ENCODE peak calls at places on chromosomes 5 and 9, in nine cellular contexts. One of them, this sample, is unnamed.

GRCh38 chr5:109907189-109907588 is 217.5 kb downstream of the MAN2A1 start:
- DNase-seq in right atrium auricular region: no peak
- DNase-seq in SK-N-SH: no peak
- DNase-seq in lower leg skin: no peak
- DNase-seq in astrocyte of the spinal cord: peak; percentile 41
- DNase-seq in PC-9: no peak
- DNase-seq in fibroblast of pulmonary artery: peak; percentile 18
- DNase-seq in GM23338: no peak
- DNase-seq in osteoblast: no peak
- DNase-seq in this sample: no peak

GRCh38 chr9:131394464-131395026 is 659 bp downstream of the PRRC2B start:
- DNase-seq in right atrium auricular region: no peak
- DNase-seq in SK-N-SH: peak; percentile 79
- DNase-seq in lower leg skin: no peak
- DNase-seq in astrocyte of the spinal cord: no peak
- DNase-seq in PC-9: no peak
- DNase-seq in fibroblast of pulmonary artery: peak; percentile 39
- DNase-seq in GM23338: peak; percentile 63
- DNase-seq in osteoblast: peak; percentile 91
- DNase-seq in this sample: no peak

GRCh38 chr5:144812770-144813169 is 642.1 kb downstream of the KCTD16 start:
- DNase-seq in right atrium auricular region: no peak
- DNase-seq in SK-N-SH: no peak
- DNase-seq in lower leg skin: peak; percentile 69
- DNase-seq in astrocyte of the spinal cord: peak; percentile 73
- DNase-seq in PC-9: no peak
- DNase-seq in fibroblast of pulmonary artery: peak; percentile 73
- DNase-seq in GM23338: no peak
- DNase-seq in osteoblast: peak; percentile 81
- DNase-seq in this sample: peak; percentile 94

GRCh38 chr5:94968507-94969095 is 316.3 kb downstream of the MCTP1 start:
- DNase-seq in right atrium auricular region: no peak
- DNase-seq in SK-N-SH: peak; percentile 34
- DNase-seq in lower leg skin: peak; percentile 20
- DNase-seq in astrocyte of the spinal cord: peak; percentile 81
- DNase-seq in PC-9: peak; percentile 66
- DNase-seq in fibroblast of pulmonary artery: peak; percentile 79
- DNase-seq in GM23338: peak; percentile 88
- DNase-seq in osteoblast: peak; percentile 88
- DNase-seq in this sample: peak; percentile 12

GRCh38 chr9:31394040-31394473 is 990.4 kb upstream of the ACO1 start:
- DNase-seq in right atrium auricular region: no peak
- DNase-seq in SK-N-SH: no peak
- DNase-seq in lower leg skin: no peak
- DNase-seq in astrocyte of the spinal cord: peak; percentile 75
- DNase-seq in PC-9: no peak
- DNase-seq in fibroblast of pulmonary artery: peak; percentile 81
- DNase-seq in GM23338: no peak
- DNase-seq in osteoblast: no peak
- DNase-seq in this sample: no peak

GRCh38 chr5:114261989-114262388 is 99.9 kb upstream of the KCNN2 start:
- DNase-seq in right atrium auricular region: no peak
- DNase-seq in SK-N-SH: no peak
- DNase-seq in lower leg skin: no peak
- DNase-seq in astrocyte of the spinal cord: no peak
- DNase-seq in PC-9: no peak
- DNase-seq in fibroblast of pulmonary artery: no peak
- DNase-seq in GM23338: no peak
- DNase-seq in osteoblast: no peak
- DNase-seq in this sample: no peak

GRCh38 chr9:89497181-89497963 is 541 bp downstream of the SEMA4D start:
- DNase-seq in right atrium auricular region: no peak
- DNase-seq in SK-N-SH: peak; percentile 83
- DNase-seq in lower leg skin: no peak
- DNase-seq in astrocyte of the spinal cord: no peak
- DNase-seq in PC-9: no peak
- DNase-seq in fibroblast of pulmonary artery: no peak
- DNase-seq in GM23338: peak; percentile 48
- DNase-seq in osteoblast: no peak
- DNase-seq in this sample: no peak

GRCh38 chr9:116027511-116027910 is 126.1 kb upstream of the PAPPA start:
- DNase-seq in right atrium auricular region: no peak
- DNase-seq in SK-N-SH: no peak
- DNase-seq in lower leg skin: no peak
- DNase-seq in astrocyte of the spinal cord: peak; percentile 62
- DNase-seq in PC-9: no peak
- DNase-seq in fibroblast of pulmonary artery: peak; percentile 91
- DNase-seq in GM23338: no peak
- DNase-seq in osteoblast: no peak
- DNase-seq in this sample: peak; percentile 66

GRCh38 chr9:10875752-10876151 is 262.9 kb upstream of the PTPRD start:
- DNase-seq in right atrium auricular region: no peak
- DNase-seq in SK-N-SH: no peak
- DNase-seq in lower leg skin: no peak
- DNase-seq in astrocyte of the spinal cord: peak; percentile 47
- DNase-seq in PC-9: no peak
- DNase-seq in fibroblast of pulmonary artery: peak; percentile 75
- DNase-seq in GM23338: no peak
- DNase-seq in osteoblast: no peak
- DNase-seq in this sample: no peak

GRCh38 chr5:142225141-142225540 is 99.7 kb downstream of the SPRY4 start:
- DNase-seq in right atrium auricular region: no peak
- DNase-seq in SK-N-SH: no peak
- DNase-seq in lower leg skin: no peak
- DNase-seq in astrocyte of the spinal cord: no peak
- DNase-seq in PC-9: no peak
- DNase-seq in fibroblast of pulmonary artery: no peak
- DNase-seq in GM23338: no peak
- DNase-seq in osteoblast: no peak
- DNase-seq in this sample: no peak

GRCh38 chr5:152077-152476 is 39.2 kb upstream of the LRRC14B start:
- DNase-seq in right atrium auricular region: no peak
- DNase-seq in SK-N-SH: no peak
- DNase-seq in lower leg skin: no peak
- DNase-seq in astrocyte of the spinal cord: no peak
- DNase-seq in PC-9: no peak
- DNase-seq in fibroblast of pulmonary artery: no peak
- DNase-seq in GM23338: no peak
- DNase-seq in osteoblast: no peak
- DNase-seq in this sample: no peak

GRCh38 chr9:88922091-88922490 is 69.2 kb upstream of the S1PR3 start:
- DNase-seq in right atrium auricular region: no peak
- DNase-seq in SK-N-SH: no peak
- DNase-seq in lower leg skin: no peak
- DNase-seq in astrocyte of the spinal cord: no peak
- DNase-seq in PC-9: no peak
- DNase-seq in fibroblast of pulmonary artery: no peak
- DNase-seq in GM23338: no peak
- DNase-seq in osteoblast: no peak
- DNase-seq in this sample: no peak

GRCh38 chr9:112042769-112043168 is 132.3 kb downstream of the SUSD1 start:
- DNase-seq in right atrium auricular region: no peak
- DNase-seq in SK-N-SH: no peak
- DNase-seq in lower leg skin: no peak
- DNase-seq in astrocyte of the spinal cord: no peak
- DNase-seq in PC-9: no peak
- DNase-seq in fibroblast of pulmonary artery: no peak
- DNase-seq in GM23338: no peak
- DNase-seq in osteoblast: no peak
- DNase-seq in this sample: no peak

GRCh38 chr5:158634713-158635112 is 465.0 kb downstream of the EBF1 start:
- DNase-seq in right atrium auricular region: no peak
- DNase-seq in SK-N-SH: no peak
- DNase-seq in lower leg skin: peak; percentile 35
- DNase-seq in astrocyte of the spinal cord: no peak
- DNase-seq in PC-9: no peak
- DNase-seq in fibroblast of pulmonary artery: peak; percentile 16
- DNase-seq in GM23338: no peak
- DNase-seq in osteoblast: no peak
- DNase-seq in this sample: no peak

GRCh38 chr5:59598547-59598874 is 295.0 kb downstream of the PDE4D start:
- DNase-seq in right atrium auricular region: no peak
- DNase-seq in SK-N-SH: no peak
- DNase-seq in lower leg skin: no peak
- DNase-seq in astrocyte of the spinal cord: no peak
- DNase-seq in PC-9: no peak
- DNase-seq in fibroblast of pulmonary artery: peak; percentile 18
- DNase-seq in GM23338: no peak
- DNase-seq in osteoblast: peak; percentile 34
- DNase-seq in this sample: no peak
- H3K4me3 ChIP-seq in right atrium auricular region: no peak overlapping the region
- H3K4me3 ChIP-seq in SK-N-SH: peak overlapping the region; percentile 14
- H3K4me3 ChIP-seq in lower leg skin: no peak overlapping the region
- H3K4me3 ChIP-seq in astrocyte of the spinal cord: no peak overlapping the region
- H3K4me3 ChIP-seq in PC-9: no peak overlapping the region
- H3K4me3 ChIP-seq in fibroblast of pulmonary artery: peak overlapping the region; percentile 43
- H3K4me3 ChIP-seq in GM23338: no peak overlapping the region
- H3K4me3 ChIP-seq in osteoblast: peak overlapping the region; percentile 54
- H3K4me3 ChIP-seq in this sample: no peak overlapping the region

GRCh38 chr5:10688651-10689171 is 72.3 kb downstream of the DAP start:
- DNase-seq in right atrium auricular region: no peak
- DNase-seq in SK-N-SH: no peak
- DNase-seq in lower leg skin: no peak
- DNase-seq in astrocyte of the spinal cord: no peak
- DNase-seq in PC-9: no peak
- DNase-seq in fibroblast of pulmonary artery: no peak
- DNase-seq in GM23338: no peak
- DNase-seq in osteoblast: no peak
- DNase-seq in this sample: no peak

GRCh38 chr5:10686890-10687289 is 74.1 kb downstream of the DAP start:
- DNase-seq in right atrium auricular region: no peak
- DNase-seq in SK-N-SH: no peak
- DNase-seq in lower leg skin: no peak
- DNase-seq in astrocyte of the spinal cord: no peak
- DNase-seq in PC-9: no peak
- DNase-seq in fibroblast of pulmonary artery: no peak
- DNase-seq in GM23338: no peak
- DNase-seq in osteoblast: no peak
- DNase-seq in this sample: no peak

GRCh38 chr5:10690460-10690859 is 70.6 kb downstream of the DAP start:
- DNase-seq in right atrium auricular region: no peak
- DNase-seq in SK-N-SH: no peak
- DNase-seq in lower leg skin: no peak
- DNase-seq in astrocyte of the spinal cord: peak; percentile 48
- DNase-seq in PC-9: no peak
- DNase-seq in fibroblast of pulmonary artery: no peak
- DNase-seq in GM23338: no peak
- DNase-seq in osteoblast: no peak
- DNase-seq in this sample: no peak

GRCh38 chr5:10691826-10692785 is 68.9 kb downstream of the DAP start:
- DNase-seq in right atrium auricular region: no peak
- DNase-seq in SK-N-SH: no peak
- DNase-seq in lower leg skin: no peak
- DNase-seq in astrocyte of the spinal cord: peak; percentile 61
- DNase-seq in PC-9: no peak
- DNase-seq in fibroblast of pulmonary artery: peak; percentile 47
- DNase-seq in GM23338: no peak
- DNase-seq in osteoblast: peak; percentile 76
- DNase-seq in this sample: peak; percentile 67

GRCh38 chr5:10689391-10690081 is 71.5 kb downstream of the DAP start:
- DNase-seq in right atrium auricular region: no peak
- DNase-seq in SK-N-SH: peak; percentile 60
- DNase-seq in lower leg skin: no peak
- DNase-seq in astrocyte of the spinal cord: no peak
- DNase-seq in PC-9: no peak
- DNase-seq in fibroblast of pulmonary artery: peak; percentile 24
- DNase-seq in GM23338: peak; percentile 86
- DNase-seq in osteoblast: peak; percentile 95
- DNase-seq in this sample: no peak
- TF ChIP-seq CTCF in right atrium auricular region: peak; percentile 22
- TF ChIP-seq CTCF in SK-N-SH: peak; percentile 44
- TF ChIP-seq CTCF in lower leg skin: no peak
- TF ChIP-seq CTCF in astrocyte of the spinal cord: peak; percentile 31
- TF ChIP-seq CTCF in PC-9: peak; percentile 37
- TF ChIP-seq CTCF in fibroblast of pulmonary artery: peak; percentile 42
- TF ChIP-seq CTCF in GM23338: peak; percentile 91
- TF ChIP-seq CTCF in osteoblast: peak; percentile 42
- TF ChIP-seq CTCF in this sample: peak; percentile 24

DNA sequence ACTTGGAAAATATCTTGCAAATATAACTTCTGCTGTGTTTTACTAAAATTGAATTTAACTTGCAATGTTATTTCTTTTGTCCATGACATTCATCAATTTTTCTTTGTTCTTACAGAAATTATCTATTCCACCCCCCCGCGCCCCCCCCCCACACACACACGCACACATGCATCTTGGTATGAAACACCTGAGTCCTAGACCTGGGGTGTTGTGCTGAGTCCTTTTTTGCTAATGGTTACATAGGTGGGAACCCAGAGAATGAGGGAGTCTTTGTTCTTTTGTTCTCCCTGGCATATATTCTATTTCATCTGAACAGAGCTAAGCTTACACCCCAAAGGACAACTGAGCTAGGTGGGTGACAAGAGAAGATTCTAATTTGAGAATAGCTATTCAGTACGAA is 308.9 kb downstream of the CWC27 start:
- DNase-seq in right atrium auricular region: no peak
- DNase-seq in SK-N-SH: no peak
- DNase-seq in lower leg skin: no peak
- DNase-seq in astrocyte of the spinal cord: no peak
- DNase-seq in PC-9: no peak
- DNase-seq in fibroblast of pulmonary artery: no peak
- DNase-seq in GM23338: no peak
- DNase-seq in osteoblast: no peak
- DNase-seq in this sample: no peak
- H3K4me3 ChIP-seq in right atrium auricular region: no peak overlapping the region
- H3K4me3 ChIP-seq in SK-N-SH: no peak overlapping the region
- H3K4me3 ChIP-seq in lower leg skin: no peak overlapping the region
- H3K4me3 ChIP-seq in astrocyte of the spinal cord: no peak overlapping the region
- H3K4me3 ChIP-seq in PC-9: no peak overlapping the region
- H3K4me3 ChIP-seq in fibroblast of pulmonary artery: no peak overlapping the region
- H3K4me3 ChIP-seq in GM23338: no peak overlapping the region
- H3K4me3 ChIP-seq in osteoblast: no peak overlapping the region
- H3K4me3 ChIP-seq in this sample: no peak overlapping the region

GRCh38 chr5:149262315-149262714 is 9.3 kb upstream of the AFAP1L1 start:
- DNase-seq in right atrium auricular region: no peak
- DNase-seq in SK-N-SH: no peak
- DNase-seq in lower leg skin: no peak
- DNase-seq in astrocyte of the spinal cord: no peak
- DNase-seq in PC-9: no peak
- DNase-seq in fibroblast of pulmonary artery: no peak
- DNase-seq in GM23338: no peak
- DNase-seq in osteoblast: no peak
- DNase-seq in this sample: no peak

GRCh38 chr5:149267241-149267973 is 4.3 kb upstream of the AFAP1L1 start:
- DNase-seq in right atrium auricular region: no peak
- DNase-seq in SK-N-SH: no peak
- DNase-seq in lower leg skin: no peak
- DNase-seq in astrocyte of the spinal cord: no peak
- DNase-seq in PC-9: no peak
- DNase-seq in fibroblast of pulmonary artery: no peak
- DNase-seq in GM23338: no peak
- DNase-seq in osteoblast: no peak
- DNase-seq in this sample: no peak

GRCh38 chr5:149264432-149265069 is 7.1 kb upstream of the AFAP1L1 start:
- DNase-seq in right atrium auricular region: no peak
- DNase-seq in SK-N-SH: peak; percentile 22
- DNase-seq in lower leg skin: no peak
- DNase-seq in astrocyte of the spinal cord: no peak
- DNase-seq in PC-9: no peak
- DNase-seq in fibroblast of pulmonary artery: no peak
- DNase-seq in GM23338: peak; percentile 95
- DNase-seq in osteoblast: no peak
- DNase-seq in this sample: no peak

GRCh38 chr5:149268928-149269557 is 2.6 kb upstream of the AFAP1L1 start:
- DNase-seq in right atrium auricular region: no peak
- DNase-seq in SK-N-SH: peak; percentile 73
- DNase-seq in lower leg skin: no peak
- DNase-seq in astrocyte of the spinal cord: peak; percentile 35
- DNase-seq in PC-9: peak; percentile 72
- DNase-seq in fibroblast of pulmonary artery: peak; percentile 77
- DNase-seq in GM23338: peak; percentile 82
- DNase-seq in osteoblast: peak; percentile 76
- DNase-seq in this sample: no peak

GRCh38 chr5:149265559-149265958 is 6.1 kb upstream of the AFAP1L1 start:
- DNase-seq in right atrium auricular region: no peak
- DNase-seq in SK-N-SH: peak; percentile 43
- DNase-seq in lower leg skin: no peak
- DNase-seq in astrocyte of the spinal cord: peak; percentile 48
- DNase-seq in PC-9: peak; percentile 44
- DNase-seq in fibroblast of pulmonary artery: peak; percentile 82
- DNase-seq in GM23338: peak; percentile 32
- DNase-seq in osteoblast: peak; percentile 79
- DNase-seq in this sample: no peak
- TF ChIP-seq CTCF in right atrium auricular region: peak; percentile 69
- TF ChIP-seq CTCF in SK-N-SH: peak; percentile 36
- TF ChIP-seq CTCF in lower leg skin: no peak
- TF ChIP-seq CTCF in astrocyte of the spinal cord: peak; percentile 47
- TF ChIP-seq CTCF in PC-9: peak; percentile 43
- TF ChIP-seq CTCF in fibroblast of pulmonary artery: peak; percentile 63
- TF ChIP-seq CTCF in GM23338: peak; percentile 28
- TF ChIP-seq CTCF in osteoblast: peak; percentile 66
- TF ChIP-seq CTCF in this sample: peak; percentile 39